ENCODE peak calls at places on chromosomes 11 and 22, in seven cellular contexts. U, A, C, S, W, X and D are unnamed samples. For H3K4me1 and H3K9me3, the result is how much of the 10 kb centered on the place peaks cover.

GRCh38 chr11:65410936-65411680 is 11.5 kb upstream of the NEAT1 start:
- DNase-seq in U (no peak), A (no peak), C (no peak), S (no peak), W (no peak), X (no peak), D (no peak)

GRCh38 chr11:116984186-116984585 is 114.0 kb downstream of the SIK3 start:
- DNase-seq in U (peak), A (no peak), C (no peak), S (no peak), W (no peak), X (peak), D (peak)

GRCh38 chr22:30694171-30694637 is 470 bp upstream of the OSBP2 start:
- DNase-seq in U (peak), A (peak), C (peak), S (no peak), W (peak), X (no peak), D (peak)

GRCh38 chr22:37121887-37122591 is 12.5 kb upstream of the TMPRSS6 start:
- DNase-seq in U (peak), A (peak), C (peak), S (no peak), W (peak), X (peak), D (peak)

GRCh38 chr11:31810779-31811647 is at the start of gene PAX6:
- DNase-seq in U (no peak), A (peak), C (peak), S (peak), W (peak), X (peak), D (no peak)

GRCh38 chr11:19929655-19930054 is 217.0 kb downstream of the NAV2 start:
- DNase-seq in U (peak), A (no peak), C (no peak), S (no peak), W (no peak), X (peak), D (no peak)

GRCh38 chr11:64103377-64103985 is 62.4 kb downstream of the MACROD1 start:
- DNase-seq in U (no peak), A (no peak), C (no peak), S (no peak), W (no peak), X (no peak), D (no peak)

GRCh38 chr11:130528301-130528651 is 79.8 kb downstream of the ADAMTS15 start:
- DNase-seq in U (peak), A (no peak), C (no peak), S (no peak), W (no peak), X (peak), D (peak)

GRCh38 chr11:87743002-87743401 is 432.2 kb downstream of the RAB38 start:
- DNase-seq in U (no peak), A (no peak), C (no peak), S (no peak), W (no peak), X (no peak), D (no peak)

GRCh38 chr11:3152471-3153110 is 12.5 kb downstream of the OSBPL5 start:
- DNase-seq in U (no peak), A (no peak), C (no peak), S (no peak), W (no peak), X (peak), D (no peak)

GRCh38 chr11:116882386-116882785 is 45.0 kb upstream of the APOA1 start:
- DNase-seq in U (peak), A (no peak), C (no peak), S (no peak), W (no peak), X (peak), D (peak)

GRCh38 chr11:125180413-125181305 is 16.1 kb downstream of the PKNOX2 start:
- DNase-seq in U (peak), A (no peak), C (no peak), S (no peak), W (no peak), X (peak), D (no peak)

GRCh38 chr11:34997872-34998548 is 81.6 kb downstream of the PDHX start:
- DNase-seq in U (peak), A (peak), C (no peak), S (no peak), W (no peak), X (no peak), D (peak)

GRCh38 chr11:126414615-126415014 is 59.1 kb downstream of the ST3GAL4 start:
- DNase-seq in U (no peak), A (no peak), C (no peak), S (no peak), W (no peak), X (no peak), D (no peak)

GRCh38 chr22:30864441-30865420 is 103.8 kb downstream of the MORC2 start:
- DNase-seq in U (no peak), A (no peak), C (no peak), S (no peak), W (no peak), X (no peak), D (no peak)

GRCh38 chr22:29710922-29711593 is 8.7 kb upstream of the CABP7 start:
- DNase-seq in U (no peak), A (no peak), C (peak), S (no peak), W (peak), X (no peak), D (no peak)

GRCh38 chr22:44888491-44888941 is 121.3 kb downstream of the PHF21B start:
- DNase-seq in U (no peak), A (no peak), C (no peak), S (no peak), W (no peak), X (no peak), D (no peak)

GRCh38 chr11:65777821-65778361 is 2.9 kb downstream of the AP5B1 start:
- DNase-seq in U (no peak), A (no peak), C (no peak), S (no peak), W (no peak), X (no peak), D (no peak)

GRCh38 chr11:64218628-64219353 is 7.2 kb downstream of the TRPT1 start:
- DNase-seq in U (no peak), A (no peak), C (no peak), S (no peak), W (peak), X (no peak), D (no peak)

GRCh38 chr11:105910095-105910715 is 111.8 kb downstream of the MSANTD4 start:
- DNase-seq in U (peak), A (no peak), C (no peak), S (no peak), W (no peak), X (peak), D (peak)

GRCh38 chr11:704799-705645 is 1.0 kb upstream of the EPS8L2 start:
- DNase-seq in U (no peak), A (no peak), C (peak), S (no peak), W (peak), X (no peak), D (no peak)

GRCh38 chr11:12189543-12190235 is 79.3 kb downstream of the MICAL2 start:
- DNase-seq in U (no peak), A (peak), C (no peak), S (no peak), W (no peak), X (no peak), D (no peak)

GRCh38 chr22:38941488-38941987 is 15.9 kb upstream of the APOBEC3A start:
- DNase-seq in U (no peak), A (no peak), C (no peak), S (no peak), W (peak), X (no peak), D (no peak)

GRCh38 chr11:76669901-76670474 is 559 bp downstream of the LRRC32 start:
- DNase-seq in U (peak), A (no peak), C (no peak), S (no peak), W (peak), X (peak), D (peak)

GRCh38 chr11:66050581-66051231 is 1.5 kb upstream of the SF3B2 start:
- DNase-seq in U (no peak), A (no peak), C (no peak), S (no peak), W (no peak), X (no peak), D (no peak)

GRCh38 chr11:68503792-68504191 is 43.2 kb downstream of the PPP6R3 start:
- DNase-seq in U (no peak), A (no peak), C (no peak), S (no peak), W (no peak), X (no peak), D (no peak)

GRCh38 chr22:24153353-24153752 is 27.9 kb upstream of the SUSD2 start:
- DNase-seq in U (peak), A (peak), C (peak), S (no peak), W (no peak), X (no peak), D (no peak)

GRCh38 chr11:18394928-18395734 is 768 bp downstream of the LDHA start:
- DNase-seq in U (peak), A (no peak), C (peak), S (no peak), W (peak), X (peak), D (peak)

GRCh38 chr11:131674051-131674755 is 303.8 kb downstream of the NTM start:
- DNase-seq in U (peak), A (no peak), C (peak), S (peak), W (peak), X (peak), D (peak)

GRCh38 chr11:56214537-56214936 is 19.5 kb downstream of the OR5T2 start:
- DNase-seq in U (no peak), A (no peak), C (no peak), S (no peak), W (no peak), X (no peak), D (no peak)

GRCh38 chr22:35102663-35103062 is 36.7 kb downstream of the ISX start:
- DNase-seq in U (no peak), A (no peak), C (peak), S (no peak), W (no peak), X (no peak), D (peak)

GRCh38 chr11:111540921-111541208 is 345 bp downstream of the LAYN start:
- DNase-seq in U (no peak), A (peak), C (no peak), S (no peak), W (no peak), X (no peak), D (no peak)

GRCh38 chr11:42239102-42239501 is 779.6 kb upstream of the LRRC4C start:
- DNase-seq in U (no peak), A (no peak), C (no peak), S (no peak), W (no peak), X (peak), D (no peak)

GRCh38 chr11:124167852-124168251 is 15.3 kb upstream of the OR10D3 start:
- DNase-seq in U (no peak), A (no peak), C (no peak), S (no peak), W (peak), X (no peak), D (no peak)

GRCh38 chr11:44765026-44765595 is 38.3 kb downstream of the TSPAN18 start:
- DNase-seq in U (no peak), A (no peak), C (no peak), S (peak), W (no peak), X (no peak), D (no peak)

GRCh38 chr22:11253000-11253511 is 4274.9 kb upstream of the OR11H1 start:
- DNase-seq in U (no peak), A (no peak), C (no peak), S (no peak), W (no peak), X (no peak), D (no peak)

GRCh38 chr11:128207861-128208321 is 379.5 kb downstream of the ETS1 start:
- DNase-seq in U (peak), A (no peak), C (no peak), S (no peak), W (no peak), X (peak), D (peak)

GRCh38 chr22:37267128-37267587 is 15.2 kb upstream of the CYTH4 start:
- DNase-seq in U (peak), A (peak), C (peak), S (no peak), W (no peak), X (no peak), D (peak)

GRCh38 chr22:16568425-16568758 is 24.2 kb downstream of the CCT8L2 start:
- DNase-seq in U (no peak), A (no peak), C (no peak), S (no peak), W (no peak), X (no peak), D (no peak)
- H3K4me1 ChIP-seq in U (under half), A (under half), C (under half), S (under half), W (under half), X (under half), D (under half)

GRCh38 chr11:60919320-60919719 is 4.9 kb upstream of the TMEM132A start:
- DNase-seq in U (no peak), A (no peak), C (no peak), S (no peak), W (no peak), X (no peak), D (no peak)
- H3K4me3 ChIP-seq in U (no peak), A (no peak), C (no peak), S (no peak), W (no peak), X (no peak), D (no peak)

DNA sequence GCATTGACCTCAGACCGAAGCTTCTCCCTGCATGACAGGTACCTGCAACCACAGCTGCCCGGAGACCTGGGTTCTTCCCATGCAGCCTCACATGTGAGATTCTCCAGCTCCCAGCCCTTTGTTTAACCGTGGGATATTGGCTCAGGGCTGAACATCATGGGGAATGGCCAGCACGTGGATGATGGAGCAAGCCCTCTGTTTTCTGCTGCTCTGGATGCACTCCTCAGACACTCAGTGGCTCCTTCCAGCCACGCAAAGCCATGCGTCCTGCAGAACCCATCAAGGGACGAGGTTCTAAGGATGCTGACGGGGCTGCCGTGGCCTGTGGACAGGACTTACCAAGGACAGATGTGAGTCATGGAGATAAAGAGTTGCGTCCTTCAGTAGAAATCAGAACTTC is 639.1 kb downstream of the BRD1 start:
- DNase-seq in U (no peak), A (no peak), C (no peak), S (no peak), W (no peak), X (no peak), D (no peak)
- H3K9me3 ChIP-seq in U (under half), A (under half), C (under half), S (under half), W (under half), X (under half), D (under half)

DNA sequence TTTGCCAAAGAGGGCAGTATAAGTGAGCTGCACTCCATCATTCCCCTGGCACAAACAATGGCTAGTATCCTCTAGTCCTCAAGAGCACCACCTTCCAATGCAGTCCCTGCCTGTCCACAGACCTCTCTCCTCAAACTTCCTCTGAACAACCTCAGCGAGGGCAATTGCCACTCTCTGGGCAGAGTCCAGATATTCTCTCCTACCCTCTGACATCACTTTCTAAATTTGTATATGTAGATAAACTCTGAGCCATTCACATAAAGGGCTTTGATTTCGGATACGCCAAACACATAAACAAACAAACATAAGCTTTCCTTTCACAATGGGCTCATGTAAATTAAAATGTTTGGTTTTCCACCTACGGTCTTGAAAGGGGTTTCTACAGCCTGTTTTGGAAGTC is 3.0 kb upstream of the SLC43A3 start:
- DNase-seq in U (no peak), A (no peak), C (no peak), S (no peak), W (no peak), X (no peak), D (no peak)
- H3K4me1 ChIP-seq in U (under half), A (under half), C (under half), S (under half), W (under half), X (under half), D (half or more)

GRCh38 chr22:46390105-46390651 is 54.7 kb downstream of the TRMU start:
- DNase-seq in U (no peak), A (no peak), C (no peak), S (no peak), W (no peak), X (no peak), D (no peak)

GRCh38 chr22:46389081-46389480 is 53.6 kb downstream of the TRMU start:
- DNase-seq in U (no peak), A (no peak), C (no peak), S (no peak), W (no peak), X (no peak), D (no peak)

GRCh38 chr22:46391486-46392136 is 56.1 kb downstream of the TRMU start:
- DNase-seq in U (no peak), A (no peak), C (no peak), S (no peak), W (no peak), X (no peak), D (no peak)

GRCh38 chr22:46392137-46392844 is 56.8 kb downstream of the TRMU start:
- DNase-seq in U (no peak), A (no peak), C (no peak), S (no peak), W (no peak), X (no peak), D (no peak)

DNA sequence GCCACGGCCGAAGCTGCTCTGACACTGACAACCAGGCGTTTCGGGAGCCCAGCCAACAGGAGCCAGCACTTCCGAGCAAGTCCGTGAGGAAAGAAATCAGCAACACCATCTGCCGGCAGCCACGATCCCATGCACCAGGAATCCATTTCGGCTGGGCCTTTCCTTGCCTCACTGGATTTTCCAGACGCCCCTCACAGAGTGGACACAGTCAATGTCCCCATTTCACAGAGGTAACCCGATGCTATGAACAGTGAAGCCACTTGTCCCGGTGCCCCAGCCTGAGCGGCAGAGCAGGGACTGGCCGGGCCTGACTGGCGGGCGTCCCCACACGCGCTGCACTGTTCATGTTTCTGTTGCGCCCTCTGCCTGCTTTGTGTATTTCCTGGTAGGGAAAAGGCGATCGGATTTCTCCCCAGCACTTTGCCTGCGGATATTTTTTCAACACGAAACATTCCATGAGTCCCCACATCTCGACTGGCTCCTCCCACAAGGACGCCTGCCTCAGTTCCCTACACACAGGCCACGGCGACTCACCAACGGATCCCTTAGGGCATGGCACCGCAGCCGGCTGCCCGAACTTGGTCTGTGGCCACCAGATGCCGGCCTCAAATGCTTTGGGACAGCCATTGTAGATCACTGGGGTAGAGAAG is 55.3 kb downstream of the TRMU start:
- DNase-seq in U (no peak), A (no peak), C (peak), S (no peak), W (peak), X (peak), D (peak)
- H3K4me3 ChIP-seq in U (no peak), A (no peak), C (no peak), S (peak), W (no peak), X (no peak), D (peak)

GRCh38 chr22:49282596-49282995 is 545.1 kb downstream of the BRD1 start:
- DNase-seq in U (no peak), A (no peak), C (no peak), S (no peak), W (no peak), X (no peak), D (no peak)
- H3K9me3 ChIP-seq in U (under half), A (under half), C (under half), S (under half), W (under half), X (under half), D (under half)

GRCh38 chr11:115455606-115456005 is 48.6 kb downstream of the CADM1 start:
- DNase-seq in U (no peak), A (no peak), C (no peak), S (no peak), W (no peak), X (no peak), D (no peak)

GRCh38 chr11:115456019-115456418 is 48.2 kb downstream of the CADM1 start:
- DNase-seq in U (no peak), A (no peak), C (no peak), S (no peak), W (no peak), X (peak), D (no peak)

GRCh38 chr11:115462004-115462541 is 42.1 kb downstream of the CADM1 start:
- DNase-seq in U (no peak), A (no peak), C (no peak), S (no peak), W (peak), X (no peak), D (no peak)

GRCh38 chr11:115459563-115459962 is 44.7 kb downstream of the CADM1 start:
- DNase-seq in U (no peak), A (no peak), C (no peak), S (no peak), W (no peak), X (peak), D (no peak)

GRCh38 chr11:115458877-115459276 is 45.3 kb downstream of the CADM1 start:
- DNase-seq in U (no peak), A (no peak), C (no peak), S (no peak), W (no peak), X (peak), D (no peak)
- H3K4me1 ChIP-seq in U (under half), A (under half), C (under half), S (under half), W (under half), X (under half), D (under half)